ENCODE peak calls at places on chromosomes 12 and 14, in seven cellular contexts. One of them, this sample, is unnamed.

GRCh38 chr14:51219473-51220448 is 20.3 kb upstream of the TMX1 start:
- DNase-seq in WERI-Rb-1: peak; percentile 33
- DNase-seq in fibroblast of the aortic adventitia: peak; percentile 75
- DNase-seq in NCI-H1105: peak; percentile 36
- DNase-seq in MG63: no peak
- DNase-seq in GM23338: peak; percentile 57
- DNase-seq in lower lobe of right lung: no peak
- DNase-seq in this sample: peak; percentile 61

GRCh38 chr14:87805315-87805723 is 187.7 kb downstream of the GALC start:
- DNase-seq in GM23338: peak; percentile 76
- DNase-seq in fibroblast of the aortic adventitia: peak; percentile 52
- DNase-seq in lower lobe of right lung: no peak
- DNase-seq in NCI-H1105: no peak
- DNase-seq in MG63: peak; percentile 23
- DNase-seq in WERI-Rb-1: peak; percentile 58
- DNase-seq in this sample: no peak

GRCh38 chr12:108515916-108516315 is 839 bp downstream of the FICD start:
- DNase-seq in WERI-Rb-1: no peak
- DNase-seq in fibroblast of the aortic adventitia: peak; percentile 9
- DNase-seq in NCI-H1105: no peak
- DNase-seq in GM23338: no peak
- DNase-seq in lower lobe of right lung: no peak
- DNase-seq in MG63: no peak
- DNase-seq in this sample: no peak

GRCh38 chr14:66884149-66884548 is 305.1 kb upstream of the GARIN2 start:
- DNase-seq in GM23338: no peak
- DNase-seq in fibroblast of the aortic adventitia: no peak
- DNase-seq in MG63: no peak
- DNase-seq in lower lobe of right lung: no peak
- DNase-seq in WERI-Rb-1: no peak
- DNase-seq in NCI-H1105: no peak
- DNase-seq in this sample: no peak

GRCh38 chr14:94748667-94749347 is 21.1 kb downstream of the GSC start:
- DNase-seq in MG63: peak; percentile 9
- DNase-seq in WERI-Rb-1: peak; percentile 58
- DNase-seq in GM23338: peak; percentile 80
- DNase-seq in lower lobe of right lung: no peak
- DNase-seq in fibroblast of the aortic adventitia: no peak
- DNase-seq in NCI-H1105: peak; percentile 29
- DNase-seq in this sample: peak; percentile 91

GRCh38 chr14:77682158-77682553 is 25.7 kb downstream of the ALKBH1 start:
- DNase-seq in GM23338: no peak
- DNase-seq in WERI-Rb-1: no peak
- DNase-seq in NCI-H1105: no peak
- DNase-seq in MG63: no peak
- DNase-seq in lower lobe of right lung: no peak
- DNase-seq in fibroblast of the aortic adventitia: peak; percentile 35
- DNase-seq in this sample: no peak

GRCh38 chr12:66648336-66648735 is 30.5 kb downstream of the GRIP1 start:
- DNase-seq in GM23338: no peak
- DNase-seq in fibroblast of the aortic adventitia: no peak
- DNase-seq in lower lobe of right lung: no peak
- DNase-seq in MG63: no peak
- DNase-seq in NCI-H1105: no peak
- DNase-seq in WERI-Rb-1: no peak
- DNase-seq in this sample: no peak

GRCh38 chr14:83255015-83255726 is 1721.5 kb upstream of the SEL1L start:
- DNase-seq in fibroblast of the aortic adventitia: no peak
- DNase-seq in WERI-Rb-1: no peak
- DNase-seq in NCI-H1105: no peak
- DNase-seq in MG63: no peak
- DNase-seq in lower lobe of right lung: no peak
- DNase-seq in GM23338: no peak
- DNase-seq in this sample: no peak

GRCh38 chr14:34099630-34100029 is 148.8 kb upstream of the EGLN3 start:
- DNase-seq in fibroblast of the aortic adventitia: no peak
- DNase-seq in WERI-Rb-1: no peak
- DNase-seq in NCI-H1105: no peak
- DNase-seq in MG63: no peak
- DNase-seq in lower lobe of right lung: no peak
- DNase-seq in GM23338: no peak
- DNase-seq in this sample: no peak

GRCh38 chr14:52312872-52313492 is 1.1 kb upstream of the PTGER2 start:
- DNase-seq in NCI-H1105: no peak
- DNase-seq in lower lobe of right lung: no peak
- DNase-seq in WERI-Rb-1: no peak
- DNase-seq in fibroblast of the aortic adventitia: peak; percentile 80
- DNase-seq in MG63: peak; percentile 53
- DNase-seq in GM23338: no peak
- DNase-seq in this sample: peak; percentile 51

GRCh38 chr12:132597333-132598283 is 12.8 kb downstream of the LRCOL1 start:
- DNase-seq in MG63: peak; percentile 43
- DNase-seq in GM23338: peak; percentile 73
- DNase-seq in fibroblast of the aortic adventitia: peak; percentile 34
- DNase-seq in NCI-H1105: peak; percentile 21
- DNase-seq in WERI-Rb-1: peak; percentile 56
- DNase-seq in lower lobe of right lung: no peak
- DNase-seq in this sample: peak; percentile 83

GRCh38 chr12:67940780-67941243 is 48.4 kb upstream of the IFNG-AS1 start:
- DNase-seq in WERI-Rb-1: peak; percentile 10
- DNase-seq in GM23338: no peak
- DNase-seq in MG63: no peak
- DNase-seq in lower lobe of right lung: no peak
- DNase-seq in NCI-H1105: no peak
- DNase-seq in fibroblast of the aortic adventitia: peak; percentile 23
- DNase-seq in this sample: no peak

GRCh38 chr14:86091811-86092210 is 561.9 kb downstream of the FLRT2 start:
- DNase-seq in MG63: no peak
- DNase-seq in WERI-Rb-1: no peak
- DNase-seq in NCI-H1105: no peak
- DNase-seq in fibroblast of the aortic adventitia: no peak
- DNase-seq in GM23338: peak; percentile 5
- DNase-seq in lower lobe of right lung: no peak
- DNase-seq in this sample: no peak

GRCh38 chr14:30317729-30318128 is 241.2 kb upstream of the G2E3 start:
- DNase-seq in GM23338: no peak
- DNase-seq in WERI-Rb-1: no peak
- DNase-seq in MG63: no peak
- DNase-seq in fibroblast of the aortic adventitia: no peak
- DNase-seq in lower lobe of right lung: no peak
- DNase-seq in NCI-H1105: no peak
- DNase-seq in this sample: peak; percentile 10

GRCh38 chr14:105167303-105168092 is 1.1 kb downstream of the JAG2 start:
- DNase-seq in NCI-H1105: no peak
- DNase-seq in lower lobe of right lung: peak; percentile 66
- DNase-seq in fibroblast of the aortic adventitia: no peak
- DNase-seq in GM23338: peak; percentile 50
- DNase-seq in WERI-Rb-1: peak; percentile 57
- DNase-seq in MG63: peak; percentile 7
- DNase-seq in this sample: peak; percentile 61

GRCh38 chr12:131605304-131605829 is 105.5 kb upstream of the SFSWAP start:
- DNase-seq in MG63: no peak
- DNase-seq in lower lobe of right lung: no peak
- DNase-seq in fibroblast of the aortic adventitia: no peak
- DNase-seq in WERI-Rb-1: no peak
- DNase-seq in NCI-H1105: no peak
- DNase-seq in GM23338: no peak
- DNase-seq in this sample: no peak

GRCh38 chr14:76953196-76953945 is 75.1 kb downstream of the IRF2BPL start:
- DNase-seq in GM23338: peak; percentile 43
- DNase-seq in NCI-H1105: no peak
- DNase-seq in MG63: peak; percentile 88
- DNase-seq in WERI-Rb-1: no peak
- DNase-seq in fibroblast of the aortic adventitia: peak; percentile 79
- DNase-seq in lower lobe of right lung: peak; percentile 82
- DNase-seq in this sample: peak; percentile 76

GRCh38 chr14:29037428-29037827 is 270.8 kb downstream of the FOXG1 start:
- DNase-seq in lower lobe of right lung: no peak
- DNase-seq in NCI-H1105: no peak
- DNase-seq in fibroblast of the aortic adventitia: no peak
- DNase-seq in GM23338: no peak
- DNase-seq in MG63: no peak
- DNase-seq in WERI-Rb-1: no peak
- DNase-seq in this sample: no peak

GRCh38 chr12:29286081-29286800 is 94.7 kb downstream of the ERGIC2 start:
- DNase-seq in WERI-Rb-1: no peak
- DNase-seq in GM23338: no peak
- DNase-seq in MG63: no peak
- DNase-seq in NCI-H1105: no peak
- DNase-seq in fibroblast of the aortic adventitia: peak; percentile 90
- DNase-seq in lower lobe of right lung: no peak
- DNase-seq in this sample: no peak

GRCh38 chr14:74941676-74942097 is 13.7 kb downstream of the PGF start:
- DNase-seq in WERI-Rb-1: no peak
- DNase-seq in MG63: no peak
- DNase-seq in NCI-H1105: no peak
- DNase-seq in fibroblast of the aortic adventitia: peak; percentile 39
- DNase-seq in lower lobe of right lung: peak; percentile 84
- DNase-seq in GM23338: no peak
- DNase-seq in this sample: no peak

GRCh38 chr14:103504991-103505565 is 17.6 kb downstream of the CKB start:
- DNase-seq in GM23338: peak; percentile 51
- DNase-seq in lower lobe of right lung: no peak
- DNase-seq in fibroblast of the aortic adventitia: no peak
- DNase-seq in WERI-Rb-1: no peak
- DNase-seq in NCI-H1105: no peak
- DNase-seq in MG63: no peak
- DNase-seq in this sample: no peak

GRCh38 chr14:94113490-94113889 is 3.0 kb downstream of the IFI27 start:
- DNase-seq in lower lobe of right lung: no peak
- DNase-seq in MG63: peak; percentile 34
- DNase-seq in WERI-Rb-1: no peak
- DNase-seq in GM23338: no peak
- DNase-seq in NCI-H1105: peak; percentile 20
- DNase-seq in fibroblast of the aortic adventitia: peak; percentile 39
- DNase-seq in this sample: peak; percentile 12

GRCh38 chr12:54429014-54429471 is 10.0 kb upstream of the ITGA5 start:
- DNase-seq in MG63: no peak
- DNase-seq in lower lobe of right lung: no peak
- DNase-seq in WERI-Rb-1: no peak
- DNase-seq in fibroblast of the aortic adventitia: no peak
- DNase-seq in NCI-H1105: no peak
- DNase-seq in GM23338: no peak
- DNase-seq in this sample: no peak

GRCh38 chr12:40212566-40212965 is 12.2 kb upstream of the LRRK2 start:
- DNase-seq in MG63: no peak
- DNase-seq in fibroblast of the aortic adventitia: no peak
- DNase-seq in WERI-Rb-1: no peak
- DNase-seq in NCI-H1105: no peak
- DNase-seq in GM23338: no peak
- DNase-seq in lower lobe of right lung: no peak
- DNase-seq in this sample: no peak

GRCh38 chr14:26394114-26394855 is 203.5 kb downstream of the NOVA1 start:
- DNase-seq in fibroblast of the aortic adventitia: peak; percentile 68
- DNase-seq in MG63: no peak
- DNase-seq in NCI-H1105: peak; percentile 91
- DNase-seq in GM23338: peak; percentile 43
- DNase-seq in lower lobe of right lung: no peak
- DNase-seq in WERI-Rb-1: no peak
- DNase-seq in this sample: peak; percentile 39

GRCh38 chr12:80565276-80565675 is 121.2 kb downstream of the PTPRQ start:
- DNase-seq in WERI-Rb-1: no peak
- DNase-seq in fibroblast of the aortic adventitia: peak; percentile 43
- DNase-seq in MG63: no peak
- DNase-seq in GM23338: no peak
- DNase-seq in lower lobe of right lung: no peak
- DNase-seq in NCI-H1105: no peak
- DNase-seq in this sample: peak; percentile 53

GRCh38 chr12:25276199-25276937 is 25.6 kb upstream of the KRAS start:
- DNase-seq in fibroblast of the aortic adventitia: peak; percentile 79
- DNase-seq in lower lobe of right lung: no peak
- DNase-seq in NCI-H1105: peak; percentile 45
- DNase-seq in GM23338: no peak
- DNase-seq in WERI-Rb-1: no peak
- DNase-seq in MG63: peak; percentile 84
- DNase-seq in this sample: no peak

GRCh38 chr14:75123991-75124390 is 2.9 kb downstream of the NEK9 start:
- DNase-seq in MG63: peak; percentile 41
- DNase-seq in GM23338: no peak
- DNase-seq in WERI-Rb-1: no peak
- DNase-seq in NCI-H1105: no peak
- DNase-seq in fibroblast of the aortic adventitia: peak; percentile 73
- DNase-seq in lower lobe of right lung: no peak
- DNase-seq in this sample: no peak

GRCh38 chr14:64717870-64718269 is 13.6 kb downstream of the PLEKHG3 start:
- DNase-seq in MG63: peak; percentile 30
- DNase-seq in lower lobe of right lung: no peak
- DNase-seq in fibroblast of the aortic adventitia: no peak
- DNase-seq in WERI-Rb-1: no peak
- DNase-seq in NCI-H1105: no peak
- DNase-seq in GM23338: no peak
- DNase-seq in this sample: no peak

GRCh38 chr12:93163260-93164036 is 214.3 kb upstream of the NUDT4 start:
- DNase-seq in lower lobe of right lung: no peak
- DNase-seq in fibroblast of the aortic adventitia: peak; percentile 64
- DNase-seq in MG63: no peak
- DNase-seq in GM23338: no peak
- DNase-seq in NCI-H1105: no peak
- DNase-seq in WERI-Rb-1: no peak
- DNase-seq in this sample: no peak

GRCh38 chr14:74571901-74572828 is 39.9 kb downstream of the LTBP2 start:
- DNase-seq in MG63: peak; percentile 71
- DNase-seq in NCI-H1105: no peak
- DNase-seq in fibroblast of the aortic adventitia: peak; percentile 99
- DNase-seq in WERI-Rb-1: peak; percentile 83
- DNase-seq in GM23338: no peak
- DNase-seq in lower lobe of right lung: no peak
- DNase-seq in this sample: peak; percentile 95

This sample was measured in left kidney.